ENCODE peak calls at places on chromosome 6, in five cellular contexts. One of them, this sample, is unnamed. For H4K20me1, the result is how much of the 10 kb centered on the place peaks cover.

GRCh38 chr6:105310371-105310770 is 92.5 kb downstream of the PREP start:
- DNase-seq in K562: no peak
- DNase-seq in HepG2: no peak
- DNase-seq in HCT116: no peak
- DNase-seq in SK-N-SH: no peak
- DNase-seq in this sample: no peak

GRCh38 chr6:113857565-113858066 is 471 bp downstream of the MARCKS start:
- DNase-seq in K562: peak
- DNase-seq in HepG2: no peak
- DNase-seq in HCT116: no peak
- DNase-seq in SK-N-SH: peak
- DNase-seq in this sample: peak

GRCh38 chr6:36442671-36443497 is at the start of the genes KCTD20 and PXT1:
- DNase-seq in K562: peak
- DNase-seq in HepG2: peak
- DNase-seq in HCT116: peak
- DNase-seq in SK-N-SH: peak
- DNase-seq in this sample: no peak

GRCh38 chr6:88650979-88651378 is 312.4 kb downstream of the RNGTT start:
- DNase-seq in K562: no peak
- DNase-seq in HepG2: no peak
- DNase-seq in HCT116: no peak
- DNase-seq in SK-N-SH: no peak
- DNase-seq in this sample: no peak

GRCh38 chr6:90179190-90180169 is 117.2 kb downstream of the BACH2 start:
- DNase-seq in K562: no peak
- DNase-seq in HepG2: no peak
- DNase-seq in HCT116: no peak
- DNase-seq in SK-N-SH: no peak
- DNase-seq in this sample: no peak

GRCh38 chr6:87198496-87198895 is 43.1 kb downstream of the ZNF292 start:
- DNase-seq in K562: no peak
- DNase-seq in HepG2: no peak
- DNase-seq in HCT116: no peak
- DNase-seq in SK-N-SH: no peak
- DNase-seq in this sample: no peak

GRCh38 chr6:75422024-75422639 is 71.5 kb downstream of the FILIP1 start:
- DNase-seq in K562: no peak
- DNase-seq in HepG2: no peak
- DNase-seq in HCT116: no peak
- DNase-seq in SK-N-SH: no peak
- DNase-seq in this sample: no peak

GRCh38 chr6:159595173-159595572 is 97.9 kb downstream of the SOD2 start:
- DNase-seq in K562: no peak
- DNase-seq in HepG2: no peak
- DNase-seq in HCT116: peak
- DNase-seq in SK-N-SH: no peak
- DNase-seq in this sample: no peak

GRCh38 chr6:121670511-121670910 is 235.1 kb downstream of the GJA1 start:
- DNase-seq in K562: no peak
- DNase-seq in HepG2: no peak
- DNase-seq in HCT116: no peak
- DNase-seq in SK-N-SH: no peak
- DNase-seq in this sample: no peak

GRCh38 chr6:119348308-119349040 is 1.1 kb downstream of the MAN1A1 start:
- DNase-seq in K562: peak
- DNase-seq in HepG2: peak
- DNase-seq in HCT116: no peak
- DNase-seq in SK-N-SH: peak
- DNase-seq in this sample: no peak

GRCh38 chr6:70133246-70133645 is 169.6 kb downstream of the COL9A1 start:
- DNase-seq in K562: no peak
- DNase-seq in HepG2: no peak
- DNase-seq in HCT116: no peak
- DNase-seq in SK-N-SH: no peak
- DNase-seq in this sample: no peak

GRCh38 chr6:34709386-34709785 is 12.8 kb upstream of the ILRUN start:
- DNase-seq in K562: no peak
- DNase-seq in HepG2: no peak
- DNase-seq in HCT116: no peak
- DNase-seq in SK-N-SH: peak
- DNase-seq in this sample: no peak

GRCh38 chr6:30325873-30326445 is 768 bp upstream of the TRIM39 start:
- DNase-seq in K562: no peak
- DNase-seq in HepG2: no peak
- DNase-seq in HCT116: peak
- DNase-seq in SK-N-SH: no peak
- DNase-seq in this sample: peak
- TF ChIP-seq SIN3A in K562: no peak
- TF ChIP-seq SIN3A in HepG2: peak
- TF ChIP-seq SIN3A in HCT116: peak
- TF ChIP-seq SIN3A in SK-N-SH: no peak
- TF ChIP-seq SIN3A in this sample: no peak

DNA sequence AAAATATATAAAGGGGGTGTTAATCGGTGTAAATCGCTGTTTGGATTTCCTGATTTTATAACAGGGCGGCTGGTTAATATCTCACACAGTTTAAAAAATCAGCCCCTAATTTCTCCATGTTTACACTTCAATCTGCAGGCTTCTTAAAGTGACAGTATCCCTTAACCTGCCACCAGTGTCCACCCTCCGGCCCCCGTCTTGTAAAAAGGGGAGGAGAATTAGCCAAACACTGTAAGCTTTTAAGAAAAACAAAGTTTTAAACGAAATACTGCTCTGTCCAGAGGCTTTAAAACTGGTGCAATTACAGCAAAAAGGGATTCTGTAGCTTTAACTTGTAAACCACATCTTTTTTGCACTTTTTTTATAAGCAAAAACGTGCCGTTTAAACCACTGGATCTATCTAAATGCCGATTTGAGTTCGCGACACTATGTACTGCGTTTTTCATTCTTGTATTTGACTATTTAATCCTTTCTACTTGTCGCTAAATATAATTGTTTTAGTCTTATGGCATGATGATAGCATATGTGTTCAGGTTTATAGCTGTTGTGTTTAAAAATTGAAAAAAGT is 4.2 kb downstream of the SOX4 start:
- DNase-seq in K562: no peak
- DNase-seq in HepG2: no peak
- DNase-seq in HCT116: no peak
- DNase-seq in SK-N-SH: peak
- DNase-seq in this sample: no peak
- H4K20me1 ChIP-seq in K562: under half
- H4K20me1 ChIP-seq in HepG2: under half
- H4K20me1 ChIP-seq in HCT116: under half
- H4K20me1 ChIP-seq in SK-N-SH: under half
- H4K20me1 ChIP-seq in this sample: under half

GRCh38 chr6:151765444-151765886 is 42.0 kb upstream of the ESR1 start:
- DNase-seq in K562: peak
- DNase-seq in HepG2: peak
- DNase-seq in HCT116: peak
- DNase-seq in SK-N-SH: peak
- DNase-seq in this sample: no peak
- TF ChIP-seq SIN3A in K562: no peak
- TF ChIP-seq SIN3A in HepG2: no peak
- TF ChIP-seq SIN3A in HCT116: no peak
- TF ChIP-seq SIN3A in SK-N-SH: no peak
- TF ChIP-seq SIN3A in this sample: no peak

GRCh38 chr6:112054001-112054400 is at the start of gene CCN6:
- DNase-seq in K562: no peak
- DNase-seq in HepG2: no peak
- DNase-seq in HCT116: no peak
- DNase-seq in SK-N-SH: no peak
- DNase-seq in this sample: no peak
- H4K20me1 ChIP-seq in K562: under half
- H4K20me1 ChIP-seq in HepG2: under half
- H4K20me1 ChIP-seq in HCT116: under half
- H4K20me1 ChIP-seq in SK-N-SH: under half
- H4K20me1 ChIP-seq in this sample: under half

GRCh38 chr6:45827952-45828530 is 187.6 kb downstream of the CLIC5 start:
- DNase-seq in K562: no peak
- DNase-seq in HepG2: no peak
- DNase-seq in HCT116: no peak
- DNase-seq in SK-N-SH: no peak
- DNase-seq in this sample: no peak
- TF ChIP-seq SIN3A in K562: no peak
- TF ChIP-seq SIN3A in HepG2: no peak
- TF ChIP-seq SIN3A in HCT116: no peak
- TF ChIP-seq SIN3A in SK-N-SH: no peak
- TF ChIP-seq SIN3A in this sample: no peak